ENCODE peak calls at places on chromosomes 11 and 22, in eight cellular contexts. T is NAMALWA; R is GM23338; N is activated CD4-positive, alpha-beta T cell treated with anti-CD3 and anti-CD28 coated beads, Interleukin-2, amount 50 U/mL, for 24 hours; A is smooth muscle cell of the brain vasculature; E is germinal center; B is stimulated activated CD4-positive, alpha-beta T cell treated with anti-CD3 and anti-CD28 coated beads, Interleukin-4, amount 100 ng/mL, for 48 hours; L is stimulated activated CD8-positive, alpha-beta memory T cell treated with anti-CD3 and anti-CD28 coated beads, Interleukin-12 subunit alpha, Interleukin-12 subunit beta, amount 100 ng/mL, for 1 hour. H is an unnamed sample.

GRCh38 chr11:24093410-24093809 is 403.4 kb upstream of the LUZP2 start:
- DNase-seq in T (no peak), R (no peak), N (no peak), A (no peak), E (no peak), B (no peak), L (no peak), H (no peak)

GRCh38 chr11:34250732-34251639 is 106.8 kb downstream of the ABTB2 start:
- DNase-seq in T (peak), R (peak), N (peak), A (no peak), E (peak), B (peak), L (peak), H (no peak)

GRCh38 chr11:72078477-72078876 is 1.9 kb downstream of the NUMA1 start:
- DNase-seq in T (no peak), R (no peak), N (no peak), A (no peak), E (no peak), B (no peak), L (no peak), H (no peak)

GRCh38 chr11:36509694-36510566 is at the start of gene TRAF6:
- DNase-seq in T (peak), R (peak), N (peak), A (peak), E (peak), B (peak), L (peak), H (no peak)

GRCh38 chr11:116696381-116696941 is 76.3 kb downstream of the BUD13 start:
- DNase-seq in T (no peak), R (no peak), N (no peak), A (no peak), E (no peak), B (no peak), L (no peak), H (no peak)

GRCh38 chr11:62880231-62880802 is 379 bp upstream of the SLC3A2 start:
- DNase-seq in T (peak), R (no peak), N (no peak), A (no peak), E (peak), B (peak), L (no peak), H (no peak)

GRCh38 chr11:8610532-8611116 is 16.6 kb upstream of the STK33 start:
- DNase-seq in T (no peak), R (peak), N (no peak), A (no peak), E (no peak), B (no peak), L (no peak), H (no peak)

GRCh38 chr11:8768625-8769333 is 86.2 kb downstream of the RPL27A start:
- DNase-seq in T (no peak), R (no peak), N (no peak), A (no peak), E (no peak), B (no peak), L (no peak), H (no peak)

GRCh38 chr11:130765951-130766649 is 150.2 kb downstream of the SNX19 start:
- DNase-seq in T (no peak), R (no peak), N (no peak), A (no peak), E (no peak), B (no peak), L (no peak), H (no peak)

GRCh38 chr11:8962827-8963226 is 1.4 kb downstream of the TMEM9B start:
- DNase-seq in T (peak), R (no peak), N (no peak), A (no peak), E (no peak), B (no peak), L (no peak), H (no peak)

GRCh38 chr11:90380206-90380605 is 157.4 kb upstream of the CHORDC1 start:
- DNase-seq in T (no peak), R (no peak), N (no peak), A (no peak), E (no peak), B (no peak), L (no peak), H (no peak)

GRCh38 chr11:105466582-105467228 is 143.2 kb upstream of the GRIA4 start:
- DNase-seq in T (no peak), R (no peak), N (no peak), A (peak), E (no peak), B (no peak), L (no peak), H (peak)

GRCh38 chr11:103114836-103115235 is 5.6 kb downstream of the DYNC2H1 start:
- DNase-seq in T (no peak), R (no peak), N (no peak), A (no peak), E (no peak), B (no peak), L (no peak), H (no peak)

GRCh38 chr11:68471360-68472340 is 11.1 kb downstream of the PPP6R3 start:
- DNase-seq in T (no peak), R (no peak), N (peak), A (no peak), E (no peak), B (peak), L (no peak), H (no peak)

GRCh38 chr11:35114901-35115687 is 23.9 kb upstream of the CD44 start:
- DNase-seq in T (peak), R (no peak), N (no peak), A (no peak), E (peak), B (no peak), L (no peak), H (no peak)

GRCh38 chr11:86440305-86440716 is 65.6 kb downstream of the CCDC81 start:
- DNase-seq in T (no peak), R (no peak), N (no peak), A (no peak), E (no peak), B (no peak), L (no peak), H (no peak)

GRCh38 chr11:100851584-100852152 is 164.6 kb downstream of the ARHGAP42 start:
- DNase-seq in T (no peak), R (no peak), N (no peak), A (no peak), E (no peak), B (no peak), L (no peak), H (no peak)

GRCh38 chr11:16902979-16903378 is 111.2 kb downstream of the PLEKHA7 start:
- DNase-seq in T (no peak), R (no peak), N (no peak), A (no peak), E (peak), B (no peak), L (no peak), H (no peak)

GRCh38 chr11:70788247-70789022 is 390.1 kb downstream of the CTTN start:
- DNase-seq in T (no peak), R (no peak), N (no peak), A (peak), E (no peak), B (no peak), L (no peak), H (no peak)

GRCh38 chr22:49278357-49278756 is 549.3 kb downstream of the BRD1 start:
- DNase-seq in T (no peak), R (no peak), N (no peak), A (no peak), E (no peak), B (no peak), L (no peak), H (no peak)

GRCh38 chr11:96357794-96358193 is 14.8 kb upstream of the MAML2 start:
- DNase-seq in T (no peak), R (no peak), N (no peak), A (no peak), E (no peak), B (no peak), L (no peak), H (no peak)

GRCh38 chr11:119065369-119065768 is 2.2 kb upstream of the VPS11 start:
- DNase-seq in T (peak), R (peak), N (no peak), A (no peak), E (peak), B (peak), L (no peak), H (peak)

GRCh38 chr11:116703421-116703820 is 69.4 kb downstream of the BUD13 start:
- DNase-seq in T (peak), R (peak), N (no peak), A (no peak), E (no peak), B (no peak), L (no peak), H (no peak)

H was measured in SK-N-MC.